ENCODE peak calls at places on chromosomes 12 and 14, in seven cellular contexts. One of them, this sample, is unnamed.

GRCh38 chr12:80195143-80195726 is 95.9 kb downstream of the OTOGL start:
- DNase-seq in GM12878: no peak
- DNase-seq in SK-N-SH: peak
- DNase-seq in HepG2: peak
- DNase-seq in HCT116: peak
- DNase-seq in H1: no peak
- DNase-seq in K562: peak
- DNase-seq in this sample: peak

GRCh38 chr12:58026892-58027891 is 85.8 kb downstream of the ATP23 start:
- DNase-seq in HCT116: no peak
- DNase-seq in SK-N-SH: no peak
- DNase-seq in H1: no peak
- DNase-seq in HepG2: no peak
- DNase-seq in GM12878: no peak
- DNase-seq in K562: no peak
- DNase-seq in this sample: no peak

GRCh38 chr14:93720076-93720815 is 68.0 kb downstream of the PRIMA1 start:
- DNase-seq in HepG2: no peak
- DNase-seq in HCT116: no peak
- DNase-seq in GM12878: no peak
- DNase-seq in H1: no peak
- DNase-seq in K562: no peak
- DNase-seq in SK-N-SH: no peak
- DNase-seq in this sample: no peak

GRCh38 chr14:87153391-87153790 is 839.6 kb downstream of the GALC start:
- DNase-seq in H1: no peak
- DNase-seq in SK-N-SH: no peak
- DNase-seq in K562: no peak
- DNase-seq in GM12878: no peak
- DNase-seq in HepG2: no peak
- DNase-seq in HCT116: no peak
- DNase-seq in this sample: no peak

GRCh38 chr14:103748539-103748867 is 32.9 kb downstream of the ZFYVE21 start:
- DNase-seq in SK-N-SH: no peak
- DNase-seq in K562: no peak
- DNase-seq in H1: no peak
- DNase-seq in HepG2: no peak
- DNase-seq in GM12878: no peak
- DNase-seq in HCT116: no peak
- DNase-seq in this sample: no peak

GRCh38 chr12:62736596-62736995 is 198.4 kb downstream of the PPM1H start:
- DNase-seq in SK-N-SH: no peak
- DNase-seq in HCT116: no peak
- DNase-seq in H1: no peak
- DNase-seq in K562: no peak
- DNase-seq in GM12878: no peak
- DNase-seq in HepG2: no peak
- DNase-seq in this sample: no peak

GRCh38 chr12:45336762-45337596 is 121.1 kb downstream of the ANO6 start:
- DNase-seq in GM12878: no peak
- DNase-seq in HepG2: no peak
- DNase-seq in K562: no peak
- DNase-seq in HCT116: no peak
- DNase-seq in H1: no peak
- DNase-seq in SK-N-SH: no peak
- DNase-seq in this sample: no peak

GRCh38 chr12:101619026-101619827 is 24.5 kb downstream of the MYBPC1 start:
- DNase-seq in GM12878: no peak
- DNase-seq in K562: no peak
- DNase-seq in HCT116: no peak
- DNase-seq in HepG2: no peak
- DNase-seq in SK-N-SH: no peak
- DNase-seq in H1: no peak
- DNase-seq in this sample: no peak

GRCh38 chr14:37595809-37596595 is 573 bp downstream of the TTC6 start:
- DNase-seq in SK-N-SH: no peak
- DNase-seq in GM12878: no peak
- DNase-seq in H1: no peak
- DNase-seq in HCT116: peak
- DNase-seq in HepG2: peak
- DNase-seq in K562: peak
- DNase-seq in this sample: no peak

GRCh38 chr12:18160901-18161300 is 70.9 kb upstream of the RERGL start:
- DNase-seq in K562: no peak
- DNase-seq in H1: no peak
- DNase-seq in HCT116: no peak
- DNase-seq in SK-N-SH: no peak
- DNase-seq in HepG2: no peak
- DNase-seq in GM12878: no peak
- DNase-seq in this sample: no peak

GRCh38 chr14:81062816-81063215 is 107.4 kb downstream of the TSHR start:
- DNase-seq in K562: peak
- DNase-seq in SK-N-SH: peak
- DNase-seq in GM12878: peak
- DNase-seq in HepG2: peak
- DNase-seq in HCT116: peak
- DNase-seq in H1: peak
- DNase-seq in this sample: no peak

GRCh38 chr12:92132282-92132681 is 13.4 kb downstream of the BTG1 start:
- DNase-seq in H1: no peak
- DNase-seq in HCT116: no peak
- DNase-seq in GM12878: no peak
- DNase-seq in SK-N-SH: no peak
- DNase-seq in K562: no peak
- DNase-seq in HepG2: no peak
- DNase-seq in this sample: no peak

GRCh38 chr12:57008113-57008687 is 1.9 kb upstream of the ZBTB39 start:
- DNase-seq in SK-N-SH: peak
- DNase-seq in GM12878: peak
- DNase-seq in HCT116: peak
- DNase-seq in H1: no peak
- DNase-seq in K562: no peak
- DNase-seq in HepG2: peak
- DNase-seq in this sample: peak

GRCh38 chr14:56271988-56272387 is 153.8 kb downstream of the PELI2 start:
- DNase-seq in H1: no peak
- DNase-seq in HepG2: no peak
- DNase-seq in HCT116: no peak
- DNase-seq in SK-N-SH: no peak
- DNase-seq in GM12878: no peak
- DNase-seq in K562: no peak
- DNase-seq in this sample: no peak

GRCh38 chr14:85799668-85800067 is 269.7 kb downstream of the FLRT2 start:
- DNase-seq in H1: no peak
- DNase-seq in K562: no peak
- DNase-seq in SK-N-SH: no peak
- DNase-seq in GM12878: no peak
- DNase-seq in HepG2: no peak
- DNase-seq in HCT116: no peak
- DNase-seq in this sample: no peak

GRCh38 chr12:13962699-13963098 is 18.7 kb downstream of the GRIN2B start:
- DNase-seq in H1: no peak
- DNase-seq in SK-N-SH: peak
- DNase-seq in HepG2: peak
- DNase-seq in HCT116: peak
- DNase-seq in GM12878: no peak
- DNase-seq in K562: peak
- DNase-seq in this sample: no peak

GRCh38 chr12:77943466-77943865 is 112.8 kb downstream of the NAV3 start:
- DNase-seq in HepG2: no peak
- DNase-seq in K562: no peak
- DNase-seq in SK-N-SH: no peak
- DNase-seq in H1: no peak
- DNase-seq in GM12878: no peak
- DNase-seq in HCT116: peak
- DNase-seq in this sample: no peak

GRCh38 chr12:56229082-56229481 is 769 bp upstream of the SLC39A5 start:
- DNase-seq in HepG2: no peak
- DNase-seq in K562: no peak
- DNase-seq in H1: no peak
- DNase-seq in HCT116: no peak
- DNase-seq in SK-N-SH: no peak
- DNase-seq in GM12878: no peak
- DNase-seq in this sample: no peak

GRCh38 chr14:66311935-66312334 is 174.2 kb upstream of the CCDC196 start:
- DNase-seq in HepG2: no peak
- DNase-seq in H1: no peak
- DNase-seq in HCT116: no peak
- DNase-seq in SK-N-SH: no peak
- DNase-seq in K562: no peak
- DNase-seq in GM12878: no peak
- DNase-seq in this sample: no peak

GRCh38 chr12:60830381-60830780 is 1234.6 kb downstream of the SLC16A7 start:
- DNase-seq in HCT116: no peak
- DNase-seq in H1: no peak
- DNase-seq in GM12878: no peak
- DNase-seq in SK-N-SH: no peak
- DNase-seq in K562: no peak
- DNase-seq in HepG2: no peak
- DNase-seq in this sample: no peak

GRCh38 chr12:29818925-29819324 is 35.2 kb upstream of the TMTC1 start:
- DNase-seq in H1: no peak
- DNase-seq in K562: no peak
- DNase-seq in SK-N-SH: no peak
- DNase-seq in HepG2: no peak
- DNase-seq in GM12878: no peak
- DNase-seq in HCT116: no peak
- DNase-seq in this sample: no peak

GRCh38 chr14:64465208-64465821 is at the start of gene AKAP5:
- DNase-seq in K562: peak
- DNase-seq in H1: peak
- DNase-seq in HCT116: no peak
- DNase-seq in GM12878: no peak
- DNase-seq in SK-N-SH: peak
- DNase-seq in HepG2: peak
- DNase-seq in this sample: peak

GRCh38 chr14:101111620-101112290 is 208.2 kb upstream of the RTL1 start:
- DNase-seq in HepG2: no peak
- DNase-seq in H1: no peak
- DNase-seq in HCT116: no peak
- DNase-seq in SK-N-SH: peak
- DNase-seq in GM12878: no peak
- DNase-seq in K562: no peak
- DNase-seq in this sample: no peak

GRCh38 chr12:19323768-19324167 is 115.5 kb upstream of the AEBP2 start:
- DNase-seq in HCT116: no peak
- DNase-seq in GM12878: no peak
- DNase-seq in HepG2: no peak
- DNase-seq in H1: no peak
- DNase-seq in SK-N-SH: no peak
- DNase-seq in K562: no peak
- DNase-seq in this sample: no peak

GRCh38 chr12:45282411-45282810 is 66.5 kb downstream of the ANO6 start:
- DNase-seq in HCT116: no peak
- DNase-seq in H1: no peak
- DNase-seq in GM12878: no peak
- DNase-seq in HepG2: no peak
- DNase-seq in K562: no peak
- DNase-seq in SK-N-SH: no peak
- DNase-seq in this sample: no peak

GRCh38 chr12:20451759-20452158 is 83.4 kb downstream of the PDE3A start:
- DNase-seq in GM12878: no peak
- DNase-seq in HCT116: no peak
- DNase-seq in SK-N-SH: no peak
- DNase-seq in K562: no peak
- DNase-seq in H1: no peak
- DNase-seq in HepG2: no peak
- DNase-seq in this sample: no peak
- TF ChIP-seq JUND in GM12878: no peak
- TF ChIP-seq JUND in HCT116: no peak
- TF ChIP-seq JUND in SK-N-SH: peak
- TF ChIP-seq JUND in K562: no peak
- TF ChIP-seq JUND in H1: no peak
- TF ChIP-seq JUND in HepG2: no peak
- TF ChIP-seq JUND in this sample: no peak

DNA sequence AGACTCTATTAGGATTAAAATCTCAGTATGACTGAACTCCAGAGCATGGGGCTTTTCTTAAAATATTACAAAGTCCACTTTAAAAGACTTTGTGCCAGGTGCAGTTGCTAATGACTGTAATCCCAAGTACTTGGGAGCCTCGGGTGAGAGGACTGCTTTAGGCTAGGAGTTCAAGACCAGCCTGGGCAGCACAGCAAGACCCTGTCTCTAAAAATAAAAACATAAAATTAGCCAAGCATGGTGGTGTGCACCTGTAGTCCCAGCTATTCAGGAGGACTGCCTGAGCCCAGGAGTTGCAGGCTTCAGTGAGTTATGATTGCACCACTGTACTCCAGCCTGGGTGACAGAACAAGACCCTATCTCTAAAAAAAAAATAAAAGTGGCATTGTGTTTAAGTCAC is 33.2 kb downstream of the ATF7 start:
- DNase-seq in GM12878: no peak
- DNase-seq in H1: no peak
- DNase-seq in SK-N-SH: no peak
- DNase-seq in K562: no peak
- DNase-seq in HepG2: no peak
- DNase-seq in HCT116: no peak
- DNase-seq in this sample: no peak
- TF ChIP-seq JUND in GM12878: no peak
- TF ChIP-seq JUND in H1: no peak
- TF ChIP-seq JUND in SK-N-SH: no peak
- TF ChIP-seq JUND in K562: no peak
- TF ChIP-seq JUND in HepG2: no peak
- TF ChIP-seq JUND in HCT116: no peak
- TF ChIP-seq JUND in this sample: no peak

DNA sequence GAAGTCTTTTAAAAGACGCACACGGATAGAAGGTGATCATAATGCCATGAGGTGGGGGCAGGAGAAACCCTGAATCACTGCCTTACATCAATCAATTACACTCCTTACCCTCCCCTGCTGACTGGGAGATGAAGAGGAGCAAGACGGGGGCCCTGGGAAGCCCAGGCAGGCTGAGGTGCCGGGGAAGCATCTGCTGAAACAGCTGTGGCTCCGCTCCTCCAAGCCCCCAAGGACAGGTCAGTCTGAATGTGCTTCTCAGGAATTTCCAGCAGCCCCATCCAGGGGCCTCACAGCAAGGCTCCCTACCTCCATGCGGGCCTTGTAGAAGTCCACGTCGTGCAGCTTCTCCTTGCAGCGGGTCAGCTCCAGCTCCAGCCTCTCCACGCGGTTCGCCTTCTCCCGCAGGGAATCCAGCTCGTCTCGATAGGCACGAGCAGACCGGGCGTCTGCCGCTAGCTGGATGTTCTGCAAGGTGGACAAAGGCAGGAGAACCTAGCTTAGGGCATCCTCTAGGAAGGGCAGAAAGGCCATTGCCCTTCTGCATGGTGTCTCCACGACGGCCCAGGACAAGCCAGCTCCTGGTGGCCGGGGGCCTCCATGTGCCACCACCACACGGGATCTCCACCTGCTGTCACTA is 79.8 kb downstream of the CCDC88C start:
- DNase-seq in K562: no peak
- DNase-seq in GM12878: no peak
- DNase-seq in H1: no peak
- DNase-seq in HCT116: no peak
- DNase-seq in SK-N-SH: no peak
- DNase-seq in HepG2: no peak
- DNase-seq in this sample: no peak
- TF ChIP-seq JUND in K562: no peak
- TF ChIP-seq JUND in GM12878: no peak
- TF ChIP-seq JUND in H1: no peak
- TF ChIP-seq JUND in HCT116: no peak
- TF ChIP-seq JUND in SK-N-SH: no peak
- TF ChIP-seq JUND in HepG2: no peak
- TF ChIP-seq JUND in this sample: no peak

GRCh38 chr12:132866251-132866828 is 21.1 kb downstream of the CHFR start:
- DNase-seq in HepG2: peak
- DNase-seq in K562: no peak
- DNase-seq in GM12878: no peak
- DNase-seq in H1: no peak
- DNase-seq in HCT116: no peak
- DNase-seq in SK-N-SH: no peak
- DNase-seq in this sample: no peak
- TF ChIP-seq JUND in HepG2: no peak
- TF ChIP-seq JUND in K562: no peak
- TF ChIP-seq JUND in GM12878: no peak
- TF ChIP-seq JUND in H1: no peak
- TF ChIP-seq JUND in HCT116: no peak
- TF ChIP-seq JUND in SK-N-SH: no peak
- TF ChIP-seq JUND in this sample: no peak